ENCODE peak calls at places on chromosome 6, in five cellular contexts. One of them, this sample, is unnamed.

GRCh38 chr6:77815531-77815930 is 162.7 kb downstream of the MEI4 start:
- DNase-seq in iPS DF 6.9: no peak
- DNase-seq in nucleus accumbens: no peak
- DNase-seq in activated T-cell treated with anti-CD3 and anti-CD28 coated beads, Interleukin-2, amount 50 U/mL, for 4 hours: no peak
- DNase-seq in ovary: no peak
- DNase-seq in this sample: no peak

GRCh38 chr6:155261146-155261900 is 2.5 kb upstream of the CLDN20 start:
- DNase-seq in nucleus accumbens: no peak
- DNase-seq in activated T-cell treated with anti-CD3 and anti-CD28 coated beads, Interleukin-2, amount 50 U/mL, for 4 hours: no peak
- DNase-seq in iPS DF 6.9: peak; percentile 47
- DNase-seq in ovary: no peak
- DNase-seq in this sample: no peak

GRCh38 chr6:41239467-41240159 is 11.5 kb downstream of the TREML4 start:
- DNase-seq in activated T-cell treated with anti-CD3 and anti-CD28 coated beads, Interleukin-2, amount 50 U/mL, for 4 hours: no peak
- DNase-seq in nucleus accumbens: no peak
- DNase-seq in ovary: no peak
- DNase-seq in iPS DF 6.9: no peak
- DNase-seq in this sample: no peak

GRCh38 chr6:152313542-152314482 is 323.4 kb downstream of the SYNE1 start:
- DNase-seq in nucleus accumbens: no peak
- DNase-seq in iPS DF 6.9: no peak
- DNase-seq in activated T-cell treated with anti-CD3 and anti-CD28 coated beads, Interleukin-2, amount 50 U/mL, for 4 hours: no peak
- DNase-seq in ovary: no peak
- DNase-seq in this sample: no peak

GRCh38 chr6:53659458-53659857 is 6.1 kb downstream of the KLHL31 start:
- DNase-seq in activated T-cell treated with anti-CD3 and anti-CD28 coated beads, Interleukin-2, amount 50 U/mL, for 4 hours: no peak
- DNase-seq in nucleus accumbens: no peak
- DNase-seq in ovary: no peak
- DNase-seq in iPS DF 6.9: no peak
- DNase-seq in this sample: no peak

GRCh38 chr6:131532476-131533108 is 40.4 kb upstream of the ARG1 start:
- DNase-seq in iPS DF 6.9: no peak
- DNase-seq in activated T-cell treated with anti-CD3 and anti-CD28 coated beads, Interleukin-2, amount 50 U/mL, for 4 hours: peak; percentile 36
- DNase-seq in nucleus accumbens: no peak
- DNase-seq in ovary: no peak
- DNase-seq in this sample: no peak

GRCh38 chr6:43707269-43707668 is 19.7 kb upstream of the MRPS18A start:
- DNase-seq in nucleus accumbens: no peak
- DNase-seq in ovary: no peak
- DNase-seq in activated T-cell treated with anti-CD3 and anti-CD28 coated beads, Interleukin-2, amount 50 U/mL, for 4 hours: no peak
- DNase-seq in iPS DF 6.9: no peak
- DNase-seq in this sample: no peak

GRCh38 chr6:75300206-75300605 is 15.6 kb upstream of the TMEM30A start:
- DNase-seq in iPS DF 6.9: no peak
- DNase-seq in ovary: no peak
- DNase-seq in nucleus accumbens: no peak
- DNase-seq in activated T-cell treated with anti-CD3 and anti-CD28 coated beads, Interleukin-2, amount 50 U/mL, for 4 hours: no peak
- DNase-seq in this sample: no peak